ENCODE peak calls at places on chromosomes 5 and 9, in four cellular contexts. L is heart right ventricle, F is Panc1, S is lung. H is an unnamed sample. For H3K36me3, the result is how much of the 10 kb centered on the place peaks cover.

GRCh38 chr9:6827370-6827949 is 69.7 kb downstream of the KDM4C start:
- DNase-seq in F (no peak), L (no peak), S (no peak), H (peak)

GRCh38 chr5:170597109-170597741 is 93.4 kb downstream of the KCNIP1 start:
- DNase-seq in F (peak), S (no peak), L (no peak), H (peak)

GRCh38 chr9:92590386-92590785 is 54.6 kb upstream of the ECM2 start:
- DNase-seq in L (peak), S (no peak), F (no peak), H (no peak)

GRCh38 chr5:10553476-10553875 is 10.4 kb upstream of the ANKRD33B start:
- DNase-seq in L (no peak), F (no peak), S (no peak), H (no peak)

GRCh38 chr9:135513351-135513846 is 7.8 kb upstream of the LCN1 start:
- DNase-seq in S (no peak), F (no peak), L (peak), H (no peak)

GRCh38 chr5:164097747-164098146 is 592.3 kb downstream of the MAT2B start:
- DNase-seq in L (no peak), S (no peak), F (peak), H (no peak)

GRCh38 chr5:174108765-174109164 is 63.3 kb downstream of the NSG2 start:
- DNase-seq in S (no peak), F (no peak), L (no peak), H (no peak)

GRCh38 chr9:13330396-13331004 is 51.0 kb upstream of the MPDZ start:
- DNase-seq in S (no peak), L (peak), F (no peak), H (no peak)

GRCh38 chr5:124755565-124755964 is 9.1 kb upstream of the ZNF608 start:
- DNase-seq in S (no peak), L (no peak), F (no peak), H (no peak)

GRCh38 chr9:73869261-73869660 is 627.9 kb upstream of the RORB start:
- DNase-seq in F (peak), S (no peak), L (no peak), H (peak)

GRCh38 chr5:123813937-123814624 is 302.1 kb downstream of the CSNK1G3 start:
- DNase-seq in L (no peak), S (no peak), F (peak), H (no peak)

GRCh38 chr5:172952034-172952511 is 7.2 kb upstream of the RPL26L1 start:
- DNase-seq in L (no peak), F (no peak), S (no peak), H (no peak)

GRCh38 chr9:131449276-131449675 is 53.4 kb upstream of the POMT1 start:
- DNase-seq in L (no peak), S (no peak), F (no peak), H (no peak)

GRCh38 chr5:170430871-170431437 is 41.8 kb upstream of the KCNMB1 start:
- DNase-seq in F (no peak), S (no peak), L (no peak), H (no peak)

GRCh38 chr5:135264451-135265445 is 134.3 kb downstream of the MACROH2A1 start:
- DNase-seq in F (no peak), S (no peak), L (no peak), H (no peak)

GRCh38 chr9:134496413-134497282 is 145.0 kb upstream of the COL5A1 start:
- DNase-seq in S (no peak), F (no peak), L (no peak), H (peak)

GRCh38 chr5:104347119-104347708 is 784.6 kb upstream of the NUDT12 start:
- DNase-seq in L (no peak), F (no peak), S (no peak), H (peak)

GRCh38 chr5:118863345-118863744 is 125.0 kb downstream of the DTWD2 start:
- DNase-seq in S (no peak), F (no peak), L (no peak), H (no peak)

GRCh38 chr9:132752877-132753592 is 82.8 kb downstream of the GTF3C4 start:
- DNase-seq in L (no peak), S (no peak), F (no peak), H (no peak)

GRCh38 chr5:145588113-145588512 is 247.0 kb downstream of the PRELID2 start:
- DNase-seq in S (no peak), F (no peak), L (no peak), H (no peak)

GRCh38 chr9:34540826-34541225 is 18.0 kb upstream of the ENHO start:
- DNase-seq in S (no peak), L (no peak), F (no peak), H (peak)

GRCh38 chr5:109744261-109744660 is 54.5 kb downstream of the MAN2A1 start:
- DNase-seq in S (no peak), F (no peak), L (no peak), H (no peak)

GRCh38 chr5:135553688-135554462 is 18.1 kb upstream of the NEUROG1 start:
- DNase-seq in L (no peak), F (no peak), S (no peak), H (peak)

GRCh38 chr5:107893642-107894041 is 222.9 kb upstream of the EFNA5 start:
- DNase-seq in L (no peak), S (no peak), F (no peak), H (no peak)

GRCh38 chr9:87201316-87201715 is 254.0 kb upstream of the GAS1 start:
- DNase-seq in F (no peak), L (no peak), S (no peak), H (peak)

GRCh38 chr5:41973087-41973486 is 48.0 kb downstream of the FBXO4 start:
- DNase-seq in S (no peak), F (no peak), L (no peak), H (no peak)

GRCh38 chr9:107480386-107480789 is 9.2 kb downstream of the KLF4 start:
- DNase-seq in F (no peak), S (peak), L (peak), H (no peak)

GRCh38 chr9:135567311-135567710 is 5.8 kb downstream of the PAEP start:
- DNase-seq in F (no peak), L (no peak), S (no peak), H (no peak)

GRCh38 chr5:127012933-127013332 is 17.4 kb downstream of the MARCHF3 start:
- DNase-seq in F (no peak), L (no peak), S (no peak), H (peak)

GRCh38 chr9:21970800-21971620 is 23.2 kb downstream of the CDKN2A start:
- DNase-seq in L (no peak), S (no peak), F (no peak), H (no peak)

GRCh38 chr9:110712955-110713354 is 44.4 kb downstream of the MUSK start:
- DNase-seq in F (no peak), L (no peak), S (no peak), H (no peak)

GRCh38 chr5:8329773-8330172 is 460.8 kb downstream of the MTRR start:
- DNase-seq in L (no peak), F (no peak), S (no peak), H (peak)

GRCh38 chr5:68533571-68534051 is 318.1 kb downstream of the PIK3R1 start:
- DNase-seq in L (no peak), F (no peak), S (no peak), H (no peak)

GRCh38 chr9:121650220-121651013 is 1.0 kb upstream of the DAB2IP start:
- DNase-seq in L (peak), S (peak), F (no peak), H (no peak)

GRCh38 chr9:35570709-35571108 is 34.4 kb upstream of the TESK1 start:
- DNase-seq in L (no peak), F (no peak), S (no peak), H (no peak)

GRCh38 chr5:116573279-116573616 is 1.4 kb downstream of the SEMA6A start:
- DNase-seq in F (no peak), L (peak), S (no peak), H (no peak)

GRCh38 chr9:130681769-130682489 is 11.7 kb upstream of the EXOSC2 start:
- DNase-seq in F (no peak), L (no peak), S (no peak), H (no peak)

GRCh38 chr5:5164158-5164557 is 24.0 kb downstream of the ADAMTS16 start:
- DNase-seq in L (no peak), S (no peak), F (no peak), H (peak)

GRCh38 chr5:140344683-140345423 is 1.6 kb downstream of the HBEGF start:
- DNase-seq in L (no peak), S (no peak), F (no peak), H (no peak)

GRCh38 chr9:114259800-114260523 is 62.9 kb upstream of the ORM1 start:
- DNase-seq in S (no peak), F (no peak), L (no peak), H (no peak)
- H3K36me3 ChIP-seq in S (under half), F (under half), L (under half), H (under half)

GRCh38 chr5:179889885-179890284 is 17.8 kb downstream of the TBC1D9B start:
- DNase-seq in F (no peak), L (no peak), S (no peak), H (no peak)

GRCh38 chr5:179890751-179891682 is 16.7 kb downstream of the TBC1D9B start:
- DNase-seq in F (no peak), L (no peak), S (no peak), H (no peak)

GRCh38 chr5:179893076-179893957 is 14.4 kb downstream of the TBC1D9B start:
- DNase-seq in L (no peak), F (no peak), S (no peak), H (no peak)

GRCh38 chr5:179893958-179894895 is 13.5 kb downstream of the TBC1D9B start:
- DNase-seq in L (no peak), F (no peak), S (no peak), H (no peak)

GRCh38 chr5:179892255-179892654 is 15.4 kb downstream of the TBC1D9B start:
- DNase-seq in F (no peak), L (no peak), S (no peak), H (no peak)
- H3K36me3 ChIP-seq in F (under half), L (half or more), S (under half), H (half or more)

GRCh38 chr5:67149933-67150523 is 46.6 kb downstream of the CD180 start:
- DNase-seq in L (no peak), S (no peak), F (no peak), H (peak)
- H3K36me3 ChIP-seq in L (half or more), S (under half), F (under half), H (under half)

GRCh38 chr5:113063927-113064326 is 87.3 kb downstream of the DCP2 start:
- DNase-seq in F (no peak), L (no peak), S (no peak), H (no peak)
- H3K36me3 ChIP-seq in F (under half), L (half or more), S (under half), H (under half)

DNA sequence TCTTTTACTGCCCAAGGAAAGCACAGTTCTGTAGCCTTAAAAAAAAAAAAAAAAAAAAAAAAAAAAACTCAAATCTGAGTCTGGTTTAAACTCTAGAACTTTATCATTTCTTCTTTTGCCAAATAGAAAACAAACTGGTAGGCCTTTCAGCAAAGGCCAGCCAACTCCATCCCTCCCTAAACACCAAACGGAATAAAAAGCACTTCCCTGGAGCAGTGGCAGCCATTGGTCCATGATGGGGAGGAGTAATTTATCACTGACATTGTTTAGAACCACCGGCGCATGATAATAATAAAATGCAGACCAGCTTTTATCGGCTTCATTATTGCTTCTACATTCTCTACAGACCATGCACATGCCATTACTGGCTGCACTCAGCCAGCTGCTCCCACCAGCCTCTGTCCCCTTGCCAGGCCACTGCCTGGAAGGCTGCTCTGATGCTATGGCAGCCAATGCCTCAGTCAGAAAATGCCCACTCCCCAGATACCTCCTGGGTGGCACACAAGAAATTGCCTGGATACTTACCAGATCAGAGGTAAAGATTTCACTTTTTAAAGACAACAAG is 45.9 kb downstream of the ABCA1 start:
- DNase-seq in L (no peak), F (no peak), S (no peak), H (no peak)
- H3K36me3 ChIP-seq in L (half or more), F (under half), S (under half), H (half or more)